ENCODE peak calls at places on chromosome 12, in seven cellular contexts. G is renal cortical epithelial cell, N is uterus, H is HFFc6, S is kidney glomerular epithelial cell, L is NCI-H345, X is hippocampal formation. T is an unnamed sample.

GRCh38 chr12:14959463-14959862 is 1.9 kb downstream of the ARHGDIB start:
- DNase-seq in X (no peak), L (no peak), G (no peak), H (no peak), N (no peak), S (no peak), T (no peak)

GRCh38 chr12:94875525-94875924 is 128.0 kb downstream of the NDUFA12 start:
- DNase-seq in H (no peak), N (no peak), X (no peak), L (peak), G (peak), S (peak), T (no peak)

GRCh38 chr12:95548539-95549391 is 2.5 kb downstream of the USP44 start:
- DNase-seq in X (peak), G (no peak), N (peak), S (peak), L (peak), H (no peak), T (no peak)

GRCh38 chr12:49580572-49581535 is 12.9 kb upstream of the MCRS1 start:
- DNase-seq in S (peak), N (peak), H (peak), G (peak), X (peak), L (peak), T (peak)

GRCh38 chr12:68113644-68114043 is 45.9 kb downstream of the IFNG start:
- DNase-seq in S (no peak), N (no peak), G (no peak), X (no peak), L (no peak), H (no peak), T (no peak)

GRCh38 chr12:100127766-100128508 is 14.7 kb downstream of the BLTP3B start:
- DNase-seq in X (no peak), S (no peak), G (peak), H (peak), N (peak), L (no peak), T (peak)

GRCh38 chr12:17035372-17035771 is 429.4 kb upstream of the LMO3 start:
- DNase-seq in L (no peak), G (no peak), S (no peak), N (no peak), H (no peak), X (no peak), T (no peak)

GRCh38 chr12:48151103-48151771 is 6.1 kb downstream of the ASB8 start:
- DNase-seq in L (no peak), G (no peak), X (no peak), H (no peak), N (no peak), S (no peak), T (no peak)

GRCh38 chr12:75774309-75775052 is 257.1 kb downstream of the PHLDA1 start:
- DNase-seq in N (no peak), H (no peak), X (no peak), L (no peak), S (no peak), G (peak), T (no peak)

GRCh38 chr12:89782807-89783206 is 74.2 kb upstream of the ATP2B1 start:
- DNase-seq in X (no peak), G (peak), S (no peak), L (no peak), H (no peak), N (no peak), T (no peak)

GRCh38 chr12:18696971-18697602 is 40.7 kb downstream of the PLCZ1 start:
- DNase-seq in S (peak), N (no peak), H (peak), X (no peak), L (no peak), G (peak), T (peak)

GRCh38 chr12:56116267-56117081 is at the start of gene RPL41:
- DNase-seq in G (peak), L (peak), N (peak), X (peak), H (peak), S (peak), T (peak)

GRCh38 chr12:109723311-109723791 is 9.7 kb downstream of the FAM222A start:
- DNase-seq in X (peak), S (no peak), L (no peak), H (no peak), G (no peak), N (no peak), T (no peak)

GRCh38 chr12:95796982-95797289 is 6.4 kb upstream of the NTN4 start:
- DNase-seq in N (no peak), H (no peak), G (peak), L (no peak), X (no peak), S (peak), T (no peak)

GRCh38 chr12:123907726-123908476 is 64.7 kb downstream of the CCDC92 start:
- DNase-seq in H (peak), G (no peak), X (no peak), L (no peak), S (no peak), N (peak), T (peak)

GRCh38 chr12:66573605-66574004 is 105.3 kb downstream of the GRIP1 start:
- DNase-seq in G (no peak), H (no peak), N (no peak), L (no peak), S (no peak), X (no peak), T (no peak)

GRCh38 chr12:11877869-11878780 is 192.6 kb upstream of the BCL2L14 start:
- DNase-seq in L (peak), N (peak), G (peak), X (no peak), S (peak), H (peak), T (peak)

GRCh38 chr12:105637470-105637869 is 307.0 kb downstream of the C12orf75 start:
- DNase-seq in S (no peak), N (no peak), G (no peak), X (no peak), H (no peak), L (no peak), T (no peak)

GRCh38 chr12:2456813-2457186 is 338.0 kb upstream of the FKBP4 start:
- DNase-seq in X (no peak), S (no peak), N (no peak), H (no peak), G (no peak), L (peak), T (no peak)

GRCh38 chr12:24596768-24597388 is 352.0 kb downstream of the BCAT1 start:
- DNase-seq in G (peak), N (no peak), S (peak), H (peak), L (peak), X (peak), T (peak)

GRCh38 chr12:32252199-32253073 is 145.8 kb downstream of the BICD1 start:
- DNase-seq in L (no peak), X (no peak), S (no peak), N (no peak), H (no peak), G (no peak), T (no peak)

GRCh38 chr12:90652280-90652679 is 302.7 kb downstream of the CCER1 start:
- DNase-seq in X (no peak), G (no peak), L (no peak), S (no peak), N (no peak), H (no peak), T (no peak)

GRCh38 chr12:46217686-46218508 is 50.9 kb downstream of the SLC38A1 start:
- DNase-seq in L (no peak), S (no peak), H (no peak), X (no peak), N (no peak), G (no peak), T (no peak)

GRCh38 chr12:69298947-69299346 is 49.2 kb upstream of the LYZ start:
- DNase-seq in L (no peak), S (no peak), G (no peak), X (no peak), H (no peak), N (no peak), T (no peak)

GRCh38 chr12:52212701-52213540 is 20.1 kb upstream of the KRT7 start:
- DNase-seq in N (no peak), S (no peak), G (no peak), L (peak), H (no peak), X (no peak), T (no peak)

GRCh38 chr12:47068539-47068938 is 10.9 kb upstream of the PCED1B start:
- DNase-seq in X (no peak), S (no peak), L (no peak), H (no peak), G (peak), N (no peak), T (no peak)

GRCh38 chr12:43957732-43958131 is 121.9 kb downstream of the TMEM117 start:
- DNase-seq in G (peak), S (peak), L (no peak), X (peak), H (peak), N (no peak), T (peak)

GRCh38 chr12:53211476-53212381 is 4.7 kb upstream of the ITGB7 start:
- DNase-seq in G (no peak), N (no peak), L (no peak), X (no peak), H (no peak), S (no peak), T (no peak)

GRCh38 chr12:131950182-131950913 is 606 bp downstream of the EP400 start:
- DNase-seq in S (no peak), X (no peak), G (no peak), N (peak), L (peak), H (no peak), T (no peak)

GRCh38 chr12:52013626-52014310 is 7.0 kb downstream of the TAMALIN start:
- DNase-seq in S (no peak), G (no peak), X (no peak), L (no peak), H (no peak), N (peak), T (no peak)

GRCh38 chr12:103748002-103748401 is 93.0 kb downstream of the NT5DC3 start:
- DNase-seq in L (no peak), H (no peak), N (no peak), G (peak), X (no peak), S (peak), T (no peak)

GRCh38 chr12:130933269-130933995 is 20.3 kb upstream of the ADGRD1 start:
- DNase-seq in L (no peak), H (no peak), G (no peak), S (no peak), N (no peak), X (no peak), T (peak)

GRCh38 chr12:99154264-99154982 is 493.1 kb upstream of the GARIN6 start:
- DNase-seq in L (no peak), G (peak), N (peak), S (peak), H (no peak), X (peak), T (no peak)

T was measured in AG10803.